ENCODE peak calls at places on chromosome 21, in six cellular contexts. Q, P, I, E, L and H are unnamed samples.

GRCh38 chr21:44035244-44035643 is 23.1 kb downstream of the TRAPPC10 start:
- DNase-seq in I (no peak), E (no peak), P (no peak), L (no peak), Q (no peak), H (no peak)

GRCh38 chr21:41112740-41113692 is 54.9 kb upstream of the BACE2 start:
- DNase-seq in I (peak), Q (peak), E (no peak), P (no peak), L (no peak), H (peak)

GRCh38 chr21:42010507-42011493 is 640 bp upstream of the ZBTB21 start:
- DNase-seq in E (no peak), I (no peak), Q (peak), P (peak), L (no peak), H (peak)

GRCh38 chr21:19864456-19864855 is 1133.8 kb upstream of the NCAM2 start:
- DNase-seq in E (no peak), L (no peak), I (no peak), Q (no peak), P (no peak), H (no peak)

GRCh38 chr21:41247561-41247968 is 69.0 kb upstream of the FAM3B start:
- DNase-seq in I (no peak), L (no peak), P (no peak), Q (no peak), E (no peak), H (peak)

GRCh38 chr21:42028754-42029385 is 18.7 kb upstream of the ZBTB21 start:
- DNase-seq in I (no peak), E (no peak), Q (no peak), P (no peak), L (no peak), H (no peak)

GRCh38 chr21:23160914-23161313 is 2162.7 kb downstream of the NCAM2 start:
- DNase-seq in L (no peak), P (no peak), Q (no peak), I (no peak), E (no peak), H (no peak)

GRCh38 chr21:39022035-39022900 is 161.0 kb downstream of the PSMG1 start:
- DNase-seq in I (no peak), P (no peak), E (no peak), Q (no peak), L (no peak), H (no peak)

GRCh38 chr21:45128613-45129226 is 54.3 kb downstream of the ADARB1 start:
- DNase-seq in E (peak), P (peak), L (peak), I (peak), Q (peak), H (peak)

GRCh38 chr21:37085726-37086125 is 12.7 kb downstream of the TTC3 start:
- DNase-seq in L (no peak), E (no peak), I (no peak), P (no peak), Q (no peak), H (no peak)

GRCh38 chr21:14982336-14982735 is 82.5 kb downstream of the NRIP1 start:
- DNase-seq in P (no peak), L (no peak), E (no peak), I (no peak), Q (no peak), H (no peak)

GRCh38 chr21:40118527-40118926 is 251.3 kb downstream of the PCP4 start:
- DNase-seq in P (no peak), L (no peak), E (no peak), Q (no peak), I (no peak), H (no peak)

GRCh38 chr21:37119421-37120218 is 46.6 kb downstream of the TTC3 start:
- DNase-seq in P (no peak), Q (no peak), L (no peak), E (no peak), I (no peak), H (no peak)

GRCh38 chr21:42459583-42460215 is 36.3 kb downstream of the RSPH1 start:
- DNase-seq in I (no peak), L (no peak), P (no peak), Q (no peak), E (no peak), H (no peak)

GRCh38 chr21:28952686-28953085 is 40.0 kb downstream of the LTN1 start:
- DNase-seq in I (no peak), E (no peak), Q (peak), P (no peak), L (no peak), H (no peak)

GRCh38 chr21:37607081-37607480 is 240.5 kb downstream of the DYRK1A start:
- DNase-seq in L (no peak), P (no peak), Q (no peak), I (no peak), E (no peak), H (no peak)

GRCh38 chr21:38494688-38495087 is 3.6 kb downstream of the ERG start:
- DNase-seq in L (no peak), P (no peak), Q (no peak), E (no peak), I (no peak), H (no peak)

GRCh38 chr21:25133939-25134338 is 473.3 kb downstream of the MRPL39 start:
- DNase-seq in Q (peak), I (no peak), E (no peak), L (no peak), P (no peak), H (no peak)

GRCh38 chr21:41873426-41873825 is 5.7 kb downstream of the PRDM15 start:
- DNase-seq in L (no peak), P (no peak), I (no peak), E (no peak), Q (no peak), H (no peak)

GRCh38 chr21:16084776-16085364 is 355.1 kb downstream of the USP25 start:
- DNase-seq in P (no peak), L (no peak), I (peak), E (peak), Q (no peak), H (no peak)

GRCh38 chr21:38472709-38473108 is 25.6 kb downstream of the ERG start:
- DNase-seq in Q (no peak), L (no peak), P (no peak), I (no peak), E (no peak), H (no peak)

GRCh38 chr21:34846601-34847112 is 177.9 kb downstream of the CLIC6 start:
- DNase-seq in Q (peak), I (peak), E (no peak), L (no peak), P (no peak), H (peak)

GRCh38 chr21:45076245-45076661 is 1.9 kb downstream of the ADARB1 start:
- DNase-seq in Q (peak), E (no peak), I (no peak), P (no peak), L (no peak), H (no peak)

GRCh38 chr21:36910581-36911307 is 55.7 kb downstream of the HLCS start:
- DNase-seq in Q (peak), E (no peak), I (peak), L (no peak), P (no peak), H (no peak)

GRCh38 chr21:45326169-45326833 is 38.6 kb upstream of the POFUT2 start:
- DNase-seq in I (no peak), P (no peak), Q (no peak), L (no peak), E (peak), H (no peak)